ENCODE peak calls at places on chromosome 14, in five cellular contexts. T is AG10803, H is HCT116, O is colonic mucosa, M is lower leg skin. G is an unnamed sample.

GRCh38 chr14:94665121-94665520 is 52.9 kb downstream of the SERPINA3 start:
- DNase-seq in T (peak; percentile 90), H (no peak), O (no peak), M (peak; percentile 42), G (peak; percentile 86)

GRCh38 chr14:95146079-95146771 is 11.1 kb downstream of the DICER1 start:
- DNase-seq in T (no peak), H (no peak), O (peak; percentile 73), M (no peak), G (no peak)

GRCh38 chr14:92515510-92516343 is 2.1 kb downstream of the RIN3 start:
- DNase-seq in T (no peak), H (no peak), O (no peak), M (no peak), G (no peak)

GRCh38 chr14:30779210-30779609 is 95.1 kb upstream of the COCH start:
- DNase-seq in T (no peak), H (no peak), O (no peak), M (no peak), G (peak; percentile 28)

GRCh38 chr14:105577339-105577861 is 51.0 kb downstream of the TMEM121 start:
- DNase-seq in T (no peak), H (no peak), O (no peak), M (no peak), G (no peak)

GRCh38 chr14:20690848-20691640 is 2.5 kb downstream of the ANG start:
- DNase-seq in T (peak; percentile 72), H (peak; percentile 60), O (peak; percentile 75), M (no peak), G (peak; percentile 70)

GRCh38 chr14:65260786-65261185 is 151.7 kb upstream of the FUT8 start:
- DNase-seq in T (peak; percentile 89), H (no peak), O (no peak), M (no peak), G (no peak)

GRCh38 chr14:85444685-85445084 is 85.3 kb upstream of the FLRT2 start:
- DNase-seq in T (peak; percentile 36), H (no peak), O (no peak), M (no peak), G (peak; percentile 70)

GRCh38 chr14:45247427-45247826 is 5.6 kb downstream of the MIS18BP1 start:
- DNase-seq in T (no peak), H (no peak), O (no peak), M (no peak), G (no peak)

GRCh38 chr14:91332448-91333059 is 85.1 kb downstream of the CCDC88C start:
- DNase-seq in T (no peak), H (no peak), O (peak; percentile 66), M (no peak), G (no peak)

GRCh38 chr14:94173885-94174621 is at the start of gene PPP4R4:
- DNase-seq in T (peak; percentile 66), H (peak; percentile 70), O (peak; percentile 79), M (peak; percentile 96), G (peak; percentile 70)

GRCh38 chr14:105861985-105862465 is 335.6 kb downstream of the TMEM121 start:
- DNase-seq in T (no peak), H (no peak), O (no peak), M (peak; percentile 79), G (no peak)

GRCh38 chr14:72664651-72665050 is 229.2 kb downstream of the DPF3 start:
- DNase-seq in T (no peak), H (no peak), O (no peak), M (no peak), G (no peak)

GRCh38 chr14:105075364-105076295 is 10.4 kb upstream of the GPR132 start:
- DNase-seq in T (no peak), H (no peak), O (peak; percentile 49), M (peak; percentile 92), G (no peak)

GRCh38 chr14:100845341-100845740 is 19.4 kb downstream of the MEG3 start:
- DNase-seq in T (no peak), H (no peak), O (no peak), M (no peak), G (no peak)

GRCh38 chr14:31895206-31895605 is 181.9 kb upstream of the ARHGAP5 start:
- DNase-seq in T (peak; percentile 58), H (no peak), O (no peak), M (no peak), G (peak; percentile 84)

GRCh38 chr14:89748004-89748403 is 206.5 kb downstream of the EFCAB11 start:
- DNase-seq in T (no peak), H (no peak), O (no peak), M (no peak), G (peak; percentile 14)

GRCh38 chr14:90049390-90049789 is 12.4 kb upstream of the KCNK13 start:
- DNase-seq in T (no peak), H (no peak), O (no peak), M (no peak), G (no peak)

GRCh38 chr14:35699791-35700444 is 109.2 kb downstream of the RALGAPA1 start:
- DNase-seq in T (no peak), H (no peak), O (no peak), M (no peak), G (no peak)

GRCh38 chr14:92645841-92646478 is 102.5 kb downstream of the LGMN start:
- DNase-seq in T (peak; percentile 93), H (no peak), O (no peak), M (no peak), G (peak; percentile 25)

GRCh38 chr14:35669782-35670181 is 135.8 kb downstream of the INSM2 start:
- DNase-seq in T (peak; percentile 1), H (peak; percentile 66), O (no peak), M (no peak), G (peak; percentile 59)

GRCh38 chr14:52413729-52414453 is 99.8 kb downstream of the PTGER2 start:
- DNase-seq in T (peak; percentile 78), H (no peak), O (no peak), M (no peak), G (peak; percentile 4)

GRCh38 chr14:74302160-74302628 is 540 bp downstream of the ABCD4 start:
- DNase-seq in T (peak; percentile 59), H (no peak), O (no peak), M (no peak), G (peak; percentile 55)

GRCh38 chr14:65002586-65003210 is 16.0 kb downstream of the FNTB start:
- DNase-seq in T (peak; percentile 78), H (no peak), O (no peak), M (peak; percentile 8), G (peak; percentile 32)

GRCh38 chr14:36604757-36605505 is 22.5 kb upstream of the NKX2-8 start:
- DNase-seq in T (peak; percentile 71), H (peak; percentile 76), O (peak; percentile 60), M (no peak), G (peak; percentile 70)

GRCh38 chr14:87343641-87344040 is 649.3 kb downstream of the GALC start:
- DNase-seq in T (no peak), H (no peak), O (no peak), M (no peak), G (no peak)

DNA sequence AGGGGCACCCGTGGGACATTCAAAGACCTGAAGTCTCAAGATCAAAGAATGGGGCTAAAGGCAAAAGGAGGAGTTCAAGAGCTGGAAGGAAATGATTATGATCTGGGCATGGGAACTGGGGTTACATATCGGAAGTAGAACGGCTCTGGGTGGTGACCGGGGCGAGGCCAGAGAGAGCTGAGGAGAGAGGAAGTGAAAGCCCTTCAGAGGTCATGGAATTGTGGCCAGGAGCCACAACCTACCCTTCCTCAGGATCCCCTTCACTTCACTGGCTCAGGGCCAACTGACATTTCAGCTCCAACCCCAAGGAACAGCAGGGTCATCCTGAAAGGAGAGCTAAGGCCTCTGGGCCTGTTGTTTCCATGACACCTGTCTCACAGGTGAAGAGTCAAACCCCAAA is 57.8 kb downstream of the GALNT16 start:
- DNase-seq in T (no peak), H (no peak), O (no peak), M (peak; percentile 85), G (no peak)
- H3K4me3 ChIP-seq in T (no peak overlapping the region), H (no peak overlapping the region), O (no peak overlapping the region), M (no peak overlapping the region), G (no peak overlapping the region)

GRCh38 chr14:60515244-60515695 is 6.3 kb downstream of the SIX6 start:
- DNase-seq in T (no peak), H (no peak), O (no peak), M (no peak), G (no peak)
- TF ChIP-seq CTCF in T (no peak), H (no peak), O (no peak), M (no peak), G (no peak)

DNA sequence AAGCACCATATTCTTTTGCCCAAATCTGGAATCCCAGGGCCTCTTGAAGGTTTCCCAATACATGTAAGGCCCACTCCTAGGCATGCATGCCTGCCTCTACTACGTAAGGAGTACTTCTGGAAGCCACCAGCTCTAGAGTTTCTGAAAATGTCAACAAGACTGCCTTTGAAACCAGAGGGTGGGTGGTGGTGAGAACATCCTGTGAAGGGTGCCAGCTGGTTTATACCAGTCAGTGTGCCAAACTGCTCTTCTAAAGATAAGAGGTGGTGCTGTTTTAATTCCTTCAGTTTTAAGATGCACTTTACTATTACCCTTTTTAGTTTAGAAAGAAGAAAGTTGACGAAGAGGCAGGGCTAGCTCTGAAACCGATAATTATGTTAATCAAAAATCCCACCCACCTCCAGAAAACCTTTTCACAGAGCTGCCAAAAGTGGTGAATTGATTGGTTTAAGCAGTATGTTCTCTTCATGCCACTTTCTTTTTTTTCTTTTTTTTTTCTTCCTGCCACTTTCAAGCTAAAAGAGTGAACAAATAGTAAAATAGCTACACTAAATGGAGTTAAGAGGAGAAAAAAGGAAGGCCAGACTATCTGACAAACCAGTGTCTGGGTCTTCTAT is 8.8 kb upstream of the WDR89 start:
- DNase-seq in T (peak; percentile 34), H (no peak), O (no peak), M (no peak), G (no peak)
- H3K4me3 ChIP-seq in T (no peak overlapping the region), H (no peak overlapping the region), O (no peak overlapping the region), M (no peak overlapping the region), G (no peak overlapping the region)

GRCh38 chr14:61696753-61697318 is 1.5 kb downstream of the HIF1A start:
- DNase-seq in T (no peak), H (no peak), O (no peak), M (no peak), G (peak; percentile 46)

GRCh38 chr14:61698216-61698980 is 3.1 kb downstream of the HIF1A start:
- DNase-seq in T (no peak), H (no peak), O (no peak), M (no peak), G (peak; percentile 35)

GRCh38 chr14:61694039-61694438 is 1.3 kb upstream of the HIF1A start:
- DNase-seq in T (no peak), H (no peak), O (no peak), M (no peak), G (no peak)

GRCh38 chr14:61695695-61696527 is 598 bp downstream of the HIF1A start:
- DNase-seq in T (peak; percentile 55), H (no peak), O (peak; percentile 69), M (peak; percentile 93), G (peak; percentile 65)

DNA sequence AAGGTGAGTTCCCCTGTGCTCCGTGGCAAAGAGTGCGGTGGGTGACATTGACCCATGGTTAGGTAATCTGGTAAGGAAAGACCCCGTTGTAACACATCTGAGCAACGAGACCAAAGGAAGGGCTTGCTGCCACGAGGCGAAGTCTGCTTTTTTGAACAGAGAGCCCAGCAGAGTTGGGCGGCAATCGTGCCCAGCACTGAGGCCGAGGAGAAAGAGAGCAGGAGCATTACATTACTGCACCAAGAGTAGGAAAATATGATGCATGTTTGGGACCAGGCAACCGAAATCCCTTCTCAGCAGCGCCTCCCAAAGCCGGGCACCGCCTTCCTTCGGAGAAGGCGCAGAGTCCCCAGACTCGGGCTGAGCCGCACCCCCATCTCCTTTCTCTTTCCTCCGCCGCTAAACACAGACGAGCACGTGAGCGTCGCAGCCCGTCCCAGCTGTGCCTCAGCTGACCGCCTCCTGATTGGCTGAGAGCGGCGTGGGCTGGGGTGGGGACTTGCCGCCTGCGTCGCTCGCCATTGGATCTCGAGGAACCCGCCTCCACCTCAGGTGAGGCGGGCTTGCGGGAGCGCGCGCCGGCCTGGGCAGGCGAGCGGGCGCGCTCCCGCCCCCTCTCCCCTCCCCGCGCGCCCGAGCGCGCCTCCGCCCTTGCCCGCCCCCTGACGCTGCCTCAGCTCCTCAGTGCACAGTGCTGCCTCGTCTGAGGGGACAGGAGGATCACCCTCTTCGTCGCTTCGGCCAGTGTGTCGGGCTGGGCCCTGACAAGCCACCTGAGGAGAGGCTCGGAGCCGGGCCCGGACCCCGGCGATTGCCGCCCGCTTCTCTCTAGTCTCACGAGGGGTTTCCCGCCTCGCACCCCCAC is at the start of gene HIF1A:
- DNase-seq in T (peak; percentile 100), H (peak; percentile 94), O (peak; percentile 97), M (peak; percentile 99), G (peak; percentile 100)
- TF ChIP-seq CTCF in T (peak; percentile 39), H (no peak), O (no peak), M (no peak), G (peak; percentile 32)

G was measured in astrocyte of the spinal cord.